ENCODE peak calls at places on chromosomes 7 and 10, in nine cellular contexts. One of them, this sample, is unnamed.

GRCh38 chr10:64379898-64380297 is 858.7 kb downstream of the REEP3 start:
- DNase-seq in IMR-90: no peak
- DNase-seq in A549: no peak
- DNase-seq in stomach: no peak
- DNase-seq in heart left ventricle: no peak
- DNase-seq in body of pancreas: no peak
- DNase-seq in Peyer's patch: no peak
- DNase-seq in upper lobe of left lung: no peak
- DNase-seq in endothelial cell of umbilical vein: no peak
- DNase-seq in this sample: no peak

GRCh38 chr7:76396039-76396732 is 13.3 kb downstream of the SSC4D start:
- DNase-seq in upper lobe of left lung: no peak
- DNase-seq in stomach: no peak
- DNase-seq in A549: no peak
- DNase-seq in IMR-90: no peak
- DNase-seq in body of pancreas: no peak
- DNase-seq in Peyer's patch: no peak
- DNase-seq in endothelial cell of umbilical vein: no peak
- DNase-seq in heart left ventricle: no peak
- DNase-seq in this sample: no peak

GRCh38 chr7:141654551-141654950 is 47.4 kb downstream of the DENND11 start:
- DNase-seq in body of pancreas: peak; percentile 79
- DNase-seq in stomach: peak; percentile 70
- DNase-seq in IMR-90: peak; percentile 69
- DNase-seq in heart left ventricle: peak; percentile 45
- DNase-seq in A549: peak; percentile 67
- DNase-seq in upper lobe of left lung: peak; percentile 66
- DNase-seq in Peyer's patch: no peak
- DNase-seq in endothelial cell of umbilical vein: peak; percentile 94
- DNase-seq in this sample: no peak

GRCh38 chr7:116592445-116592844 is 67.6 kb downstream of the CAV1 start:
- DNase-seq in A549: no peak
- DNase-seq in Peyer's patch: peak; percentile 51
- DNase-seq in IMR-90: no peak
- DNase-seq in body of pancreas: peak; percentile 49
- DNase-seq in heart left ventricle: peak; percentile 30
- DNase-seq in endothelial cell of umbilical vein: peak; percentile 96
- DNase-seq in stomach: peak; percentile 48
- DNase-seq in upper lobe of left lung: peak; percentile 74
- DNase-seq in this sample: no peak

GRCh38 chr10:63866747-63867140 is 345.5 kb downstream of the REEP3 start:
- DNase-seq in endothelial cell of umbilical vein: peak; percentile 45
- DNase-seq in upper lobe of left lung: no peak
- DNase-seq in IMR-90: no peak
- DNase-seq in Peyer's patch: no peak
- DNase-seq in body of pancreas: no peak
- DNase-seq in stomach: no peak
- DNase-seq in A549: no peak
- DNase-seq in heart left ventricle: no peak
- DNase-seq in this sample: no peak

GRCh38 chr10:59830601-59831259 is 75.6 kb downstream of the CCDC6 start:
- DNase-seq in endothelial cell of umbilical vein: peak; percentile 68
- DNase-seq in stomach: peak; percentile 48
- DNase-seq in upper lobe of left lung: no peak
- DNase-seq in A549: peak; percentile 55
- DNase-seq in Peyer's patch: no peak
- DNase-seq in body of pancreas: peak; percentile 59
- DNase-seq in IMR-90: peak; percentile 56
- DNase-seq in heart left ventricle: peak; percentile 26
- DNase-seq in this sample: no peak

GRCh38 chr7:157898802-157899201 is 562.0 kb downstream of the DNAJB6 start:
- DNase-seq in upper lobe of left lung: no peak
- DNase-seq in stomach: no peak
- DNase-seq in body of pancreas: no peak
- DNase-seq in A549: no peak
- DNase-seq in Peyer's patch: no peak
- DNase-seq in endothelial cell of umbilical vein: no peak
- DNase-seq in IMR-90: no peak
- DNase-seq in heart left ventricle: no peak
- DNase-seq in this sample: no peak

GRCh38 chr10:11934262-11934661 is 108.3 kb downstream of the UPF2 start:
- DNase-seq in A549: no peak
- DNase-seq in heart left ventricle: no peak
- DNase-seq in stomach: no peak
- DNase-seq in IMR-90: no peak
- DNase-seq in body of pancreas: no peak
- DNase-seq in upper lobe of left lung: no peak
- DNase-seq in Peyer's patch: no peak
- DNase-seq in endothelial cell of umbilical vein: no peak
- DNase-seq in this sample: no peak

GRCh38 chr10:130743751-130744191 is 567.8 kb downstream of the TCERG1L start:
- DNase-seq in body of pancreas: no peak
- DNase-seq in A549: no peak
- DNase-seq in IMR-90: no peak
- DNase-seq in heart left ventricle: no peak
- DNase-seq in Peyer's patch: no peak
- DNase-seq in stomach: no peak
- DNase-seq in endothelial cell of umbilical vein: no peak
- DNase-seq in upper lobe of left lung: peak; percentile 15
- DNase-seq in this sample: no peak

GRCh38 chr10:130742936-130743675 is 568.4 kb downstream of the TCERG1L start:
- DNase-seq in A549: no peak
- DNase-seq in body of pancreas: no peak
- DNase-seq in stomach: peak; percentile 3
- DNase-seq in heart left ventricle: no peak
- DNase-seq in endothelial cell of umbilical vein: no peak
- DNase-seq in Peyer's patch: no peak
- DNase-seq in IMR-90: no peak
- DNase-seq in upper lobe of left lung: no peak
- DNase-seq in this sample: no peak

GRCh38 chr10:130740788-130741785 is 570.4 kb downstream of the TCERG1L start:
- DNase-seq in stomach: peak; percentile 16
- DNase-seq in Peyer's patch: no peak
- DNase-seq in endothelial cell of umbilical vein: no peak
- DNase-seq in IMR-90: no peak
- DNase-seq in body of pancreas: no peak
- DNase-seq in A549: no peak
- DNase-seq in upper lobe of left lung: peak; percentile 15
- DNase-seq in heart left ventricle: no peak
- DNase-seq in this sample: no peak

GRCh38 chr10:130740166-130740565 is 571.4 kb downstream of the TCERG1L start:
- DNase-seq in body of pancreas: no peak
- DNase-seq in Peyer's patch: no peak
- DNase-seq in heart left ventricle: no peak
- DNase-seq in endothelial cell of umbilical vein: no peak
- DNase-seq in A549: no peak
- DNase-seq in IMR-90: no peak
- DNase-seq in stomach: peak; percentile 20
- DNase-seq in upper lobe of left lung: no peak
- DNase-seq in this sample: no peak

DNA sequence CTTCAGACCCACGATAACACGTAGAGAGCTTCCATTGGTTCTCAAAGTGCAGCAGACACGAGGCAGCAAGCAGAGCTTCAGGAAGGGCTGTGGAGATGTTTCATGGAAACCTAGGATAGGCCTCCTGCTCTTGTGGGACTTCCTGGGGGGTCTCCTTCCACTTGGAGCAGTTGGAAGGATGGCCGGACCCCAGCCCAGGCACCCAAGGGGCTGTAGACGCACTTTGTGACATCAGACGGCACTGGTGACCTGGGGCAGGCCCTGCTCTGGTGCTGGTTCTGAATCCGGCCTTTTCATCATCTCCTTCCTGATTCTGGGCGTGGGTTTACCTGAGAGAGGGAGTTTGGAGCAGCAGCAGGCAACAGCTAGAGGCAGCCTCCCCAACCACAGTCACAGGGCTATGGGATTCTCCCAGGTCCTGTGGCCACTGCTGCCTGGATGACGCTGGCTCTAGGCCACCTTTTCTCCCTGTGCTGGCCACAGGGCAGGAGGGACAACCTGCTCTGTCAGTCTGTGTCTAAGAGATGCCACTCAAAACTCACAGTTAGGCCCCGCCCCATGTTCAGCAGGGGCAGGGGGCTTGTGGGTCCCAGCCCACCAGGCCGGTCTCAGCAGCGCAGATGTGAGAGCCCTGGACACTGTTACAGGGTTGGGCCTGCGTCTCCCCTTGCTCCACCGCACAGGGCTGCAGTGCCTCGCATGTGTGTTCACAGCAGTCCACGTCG is 569.5 kb downstream of the TCERG1L start:
- DNase-seq in A549: no peak
- DNase-seq in body of pancreas: no peak
- DNase-seq in endothelial cell of umbilical vein: no peak
- DNase-seq in heart left ventricle: no peak
- DNase-seq in upper lobe of left lung: peak; percentile 16
- DNase-seq in Peyer's patch: no peak
- DNase-seq in stomach: peak; percentile 18
- DNase-seq in IMR-90: no peak
- DNase-seq in this sample: no peak
- H3K27ac ChIP-seq in A549: no peak overlapping the region
- H3K27ac ChIP-seq in body of pancreas: no peak overlapping the region
- H3K27ac ChIP-seq in endothelial cell of umbilical vein: no peak overlapping the region
- H3K27ac ChIP-seq in heart left ventricle: no peak overlapping the region
- H3K27ac ChIP-seq in upper lobe of left lung: no peak overlapping the region
- H3K27ac ChIP-seq in Peyer's patch: no peak overlapping the region
- H3K27ac ChIP-seq in stomach: no peak overlapping the region
- H3K27ac ChIP-seq in IMR-90: no peak overlapping the region
- H3K27ac ChIP-seq in this sample: no peak overlapping the region

GRCh38 chr10:50619882-50620281 is 3.9 kb downstream of the SGMS1 start:
- DNase-seq in heart left ventricle: no peak
- DNase-seq in Peyer's patch: no peak
- DNase-seq in body of pancreas: no peak
- DNase-seq in A549: no peak
- DNase-seq in upper lobe of left lung: no peak
- DNase-seq in endothelial cell of umbilical vein: no peak
- DNase-seq in IMR-90: no peak
- DNase-seq in stomach: no peak
- DNase-seq in this sample: no peak

GRCh38 chr10:50623299-50624153 is at the start of gene SGMS1:
- DNase-seq in A549: peak; percentile 81
- DNase-seq in IMR-90: peak; percentile 83
- DNase-seq in heart left ventricle: peak; percentile 94
- DNase-seq in endothelial cell of umbilical vein: peak; percentile 82
- DNase-seq in stomach: peak; percentile 89
- DNase-seq in Peyer's patch: peak; percentile 91
- DNase-seq in body of pancreas: peak; percentile 86
- DNase-seq in upper lobe of left lung: peak; percentile 87
- DNase-seq in this sample: peak; percentile 49

GRCh38 chr10:50620899-50621298 is 2.9 kb downstream of the SGMS1 start:
- DNase-seq in body of pancreas: no peak
- DNase-seq in stomach: no peak
- DNase-seq in Peyer's patch: no peak
- DNase-seq in A549: no peak
- DNase-seq in endothelial cell of umbilical vein: no peak
- DNase-seq in heart left ventricle: no peak
- DNase-seq in IMR-90: no peak
- DNase-seq in upper lobe of left lung: no peak
- DNase-seq in this sample: no peak

GRCh38 chr10:50622497-50623298 is 1.1 kb downstream of the SGMS1 start:
- DNase-seq in stomach: peak; percentile 49
- DNase-seq in upper lobe of left lung: peak; percentile 40
- DNase-seq in IMR-90: peak; percentile 50
- DNase-seq in heart left ventricle: peak; percentile 61
- DNase-seq in Peyer's patch: peak; percentile 64
- DNase-seq in endothelial cell of umbilical vein: peak; percentile 65
- DNase-seq in body of pancreas: peak; percentile 55
- DNase-seq in A549: peak; percentile 46
- DNase-seq in this sample: peak; percentile 3

DNA sequence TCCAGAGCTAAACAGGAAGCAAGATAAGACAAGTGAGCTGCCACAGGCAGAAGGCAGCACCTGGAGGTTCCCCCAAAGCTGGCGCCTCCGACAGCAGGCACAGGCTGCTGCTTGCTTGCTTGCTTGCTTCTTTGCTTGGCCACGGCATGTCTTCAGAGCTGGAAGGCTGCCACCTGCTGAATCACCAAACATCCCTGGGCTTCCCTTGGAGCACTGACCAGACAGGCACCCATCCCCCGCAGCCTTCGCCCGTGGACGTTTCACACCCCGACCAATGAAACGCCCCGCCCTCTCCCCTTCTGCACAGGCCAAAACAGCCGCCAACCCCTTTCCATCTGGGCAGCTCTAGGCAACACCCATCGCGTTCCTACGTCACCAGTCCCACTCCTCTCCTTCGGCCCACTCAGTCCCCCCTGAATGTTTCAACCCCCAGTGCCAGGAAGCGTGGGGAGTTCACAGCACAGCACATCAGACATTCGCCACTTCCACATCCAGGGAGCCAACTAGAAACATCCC is 1.7 kb downstream of the SGMS1 start:
- DNase-seq in Peyer's patch: peak; percentile 92
- DNase-seq in heart left ventricle: peak; percentile 98
- DNase-seq in A549: peak; percentile 76
- DNase-seq in endothelial cell of umbilical vein: peak; percentile 94
- DNase-seq in upper lobe of left lung: peak; percentile 96
- DNase-seq in stomach: peak; percentile 90
- DNase-seq in IMR-90: peak; percentile 96
- DNase-seq in body of pancreas: peak; percentile 93
- DNase-seq in this sample: peak; percentile 41
- TF ChIP-seq POLR2A in Peyer's patch: no peak
- TF ChIP-seq POLR2A in heart left ventricle: no peak
- TF ChIP-seq POLR2A in A549: no peak
- TF ChIP-seq POLR2A in endothelial cell of umbilical vein: no peak
- TF ChIP-seq POLR2A in upper lobe of left lung: peak; percentile 60
- TF ChIP-seq POLR2A in stomach: no peak
- TF ChIP-seq POLR2A in IMR-90: peak; percentile 36
- TF ChIP-seq POLR2A in body of pancreas: peak; percentile 58
- TF ChIP-seq POLR2A in this sample: no peak

GRCh38 chr7:36115448-36116321 is 37.4 kb upstream of the EEPD1 start:
- DNase-seq in A549: peak; percentile 84
- DNase-seq in heart left ventricle: peak; percentile 63
- DNase-seq in endothelial cell of umbilical vein: peak; percentile 65
- DNase-seq in upper lobe of left lung: peak; percentile 71
- DNase-seq in Peyer's patch: peak; percentile 88
- DNase-seq in IMR-90: peak; percentile 97
- DNase-seq in stomach: peak; percentile 75
- DNase-seq in body of pancreas: peak; percentile 58
- DNase-seq in this sample: no peak
- H3K4me3 ChIP-seq in A549: no peak overlapping the region
- H3K4me3 ChIP-seq in heart left ventricle: no peak overlapping the region
- H3K4me3 ChIP-seq in endothelial cell of umbilical vein: no peak overlapping the region
- H3K4me3 ChIP-seq in upper lobe of left lung: no peak overlapping the region
- H3K4me3 ChIP-seq in Peyer's patch: no peak overlapping the region
- H3K4me3 ChIP-seq in IMR-90: no peak overlapping the region
- H3K4me3 ChIP-seq in stomach: no peak overlapping the region
- H3K4me3 ChIP-seq in body of pancreas: no peak overlapping the region
- H3K4me3 ChIP-seq in this sample: no peak overlapping the region

GRCh38 chr10:43846968-43847367 is 198.3 kb upstream of the ZNF32 start:
- DNase-seq in Peyer's patch: no peak
- DNase-seq in A549: no peak
- DNase-seq in body of pancreas: no peak
- DNase-seq in heart left ventricle: no peak
- DNase-seq in IMR-90: no peak
- DNase-seq in upper lobe of left lung: no peak
- DNase-seq in stomach: no peak
- DNase-seq in endothelial cell of umbilical vein: peak; percentile 91
- DNase-seq in this sample: no peak

GRCh38 chr10:43844236-43844635 is 195.6 kb upstream of the ZNF32 start:
- DNase-seq in upper lobe of left lung: no peak
- DNase-seq in A549: no peak
- DNase-seq in endothelial cell of umbilical vein: no peak
- DNase-seq in Peyer's patch: no peak
- DNase-seq in IMR-90: no peak
- DNase-seq in stomach: no peak
- DNase-seq in heart left ventricle: no peak
- DNase-seq in body of pancreas: no peak
- DNase-seq in this sample: no peak

GRCh38 chr10:43843331-43844101 is 194.8 kb upstream of the ZNF32 start:
- DNase-seq in stomach: no peak
- DNase-seq in IMR-90: peak; percentile 86
- DNase-seq in body of pancreas: no peak
- DNase-seq in Peyer's patch: no peak
- DNase-seq in heart left ventricle: peak; percentile 65
- DNase-seq in A549: no peak
- DNase-seq in upper lobe of left lung: no peak
- DNase-seq in endothelial cell of umbilical vein: no peak
- DNase-seq in this sample: no peak

GRCh38 chr10:43846187-43846680 is 197.6 kb upstream of the ZNF32 start:
- DNase-seq in upper lobe of left lung: no peak
- DNase-seq in heart left ventricle: no peak
- DNase-seq in A549: no peak
- DNase-seq in endothelial cell of umbilical vein: peak; percentile 73
- DNase-seq in body of pancreas: no peak
- DNase-seq in IMR-90: peak; percentile 57
- DNase-seq in Peyer's patch: no peak
- DNase-seq in stomach: no peak
- DNase-seq in this sample: no peak

GRCh38 chr10:43845121-43845520 is 196.4 kb upstream of the ZNF32 start:
- DNase-seq in stomach: no peak
- DNase-seq in IMR-90: no peak
- DNase-seq in Peyer's patch: no peak
- DNase-seq in upper lobe of left lung: no peak
- DNase-seq in A549: no peak
- DNase-seq in body of pancreas: no peak
- DNase-seq in heart left ventricle: no peak
- DNase-seq in endothelial cell of umbilical vein: no peak
- DNase-seq in this sample: no peak
- H3K27ac ChIP-seq in stomach: no peak overlapping the region
- H3K27ac ChIP-seq in IMR-90: no peak overlapping the region
- H3K27ac ChIP-seq in Peyer's patch: no peak overlapping the region
- H3K27ac ChIP-seq in upper lobe of left lung: peak overlapping the region; percentile 68
- H3K27ac ChIP-seq in A549: no peak overlapping the region
- H3K27ac ChIP-seq in body of pancreas: no peak overlapping the region
- H3K27ac ChIP-seq in heart left ventricle: no peak overlapping the region
- H3K27ac ChIP-seq in endothelial cell of umbilical vein: no peak overlapping the region
- H3K27ac ChIP-seq in this sample: no peak overlapping the region